ENCODE peak calls at places on chromosome 5, in four cellular contexts. U is ascending aorta, V is MCF 10A, J is GM06990. S is an unnamed sample.

GRCh38 chr5:115366223-115366622 is 69.8 kb upstream of the CCDC112 start:
- DNase-seq in V (peak; percentile 38), U (no peak), J (no peak), S (no peak)

GRCh38 chr5:79285833-79286232 is 49.9 kb downstream of the JMY start:
- DNase-seq in V (no peak), J (no peak), U (no peak), S (no peak)

GRCh38 chr5:28580616-28581015 is 1542.2 kb upstream of the CDH9 start:
- DNase-seq in U (no peak), J (no peak), V (peak; percentile 47), S (no peak)

GRCh38 chr5:102830241-102830640 is 75.1 kb downstream of the PAM start:
- DNase-seq in J (no peak), U (no peak), V (no peak), S (no peak)

GRCh38 chr5:157390179-157390923 is 69.7 kb upstream of the NIPAL4 start:
- DNase-seq in V (peak; percentile 98), U (no peak), J (no peak), S (no peak)

GRCh38 chr5:180628827-180629702 is 20.3 kb downstream of the FLT4 start:
- DNase-seq in V (no peak), U (no peak), J (no peak), S (no peak)

GRCh38 chr5:102778478-102778877 is 23.4 kb downstream of the PAM start:
- DNase-seq in J (peak; percentile 19), U (no peak), V (peak; percentile 58), S (no peak)

GRCh38 chr5:98460536-98460935 is 312.9 kb upstream of the RGMB start:
- DNase-seq in V (no peak), J (no peak), U (no peak), S (no peak)

GRCh38 chr5:173963867-173964429 is 25.0 kb upstream of the C5orf47 start:
- DNase-seq in V (no peak), J (no peak), U (no peak), S (peak; percentile 34)

GRCh38 chr5:17381926-17382325 is 116.1 kb upstream of the TAF11L2 start:
- DNase-seq in J (no peak), U (no peak), V (no peak), S (no peak)

GRCh38 chr5:144028058-144028457 is 142.4 kb downstream of the YIPF5 start:
- DNase-seq in U (no peak), J (no peak), V (peak; percentile 45), S (no peak)

GRCh38 chr5:107285772-107286171 is 385.0 kb downstream of the EFNA5 start:
- DNase-seq in U (no peak), J (peak; percentile 23), V (no peak), S (no peak)

GRCh38 chr5:81679885-81680284 is 71.0 kb downstream of the SSBP2 start:
- DNase-seq in U (no peak), J (no peak), V (no peak), S (no peak)

GRCh38 chr5:67209141-67209771 is 12.7 kb upstream of the CD180 start:
- DNase-seq in J (no peak), V (peak; percentile 88), U (peak; percentile 81), S (peak; percentile 31)

GRCh38 chr5:34026089-34026761 is 16.8 kb downstream of the C1QTNF3 start:
- DNase-seq in J (no peak), V (no peak), U (no peak), S (no peak)

GRCh38 chr5:45578270-45578669 is 117.9 kb downstream of the HCN1 start:
- DNase-seq in J (no peak), V (peak; percentile 84), U (no peak), S (no peak)

GRCh38 chr5:16930487-16930886 is 5.6 kb downstream of the MYO10 start:
- DNase-seq in V (no peak), J (no peak), U (no peak), S (no peak)

GRCh38 chr5:116939641-116940040 is 365.0 kb upstream of the SEMA6A start:
- DNase-seq in V (no peak), J (no peak), U (no peak), S (peak; percentile 57)

GRCh38 chr5:38208782-38209378 is 49.5 kb upstream of the EGFLAM start:
- DNase-seq in U (no peak), V (peak; percentile 66), J (no peak), S (peak; percentile 22)

GRCh38 chr5:855771-856530 is 5.2 kb upstream of the ZDHHC11 start:
- DNase-seq in V (no peak), J (no peak), U (no peak), S (peak; percentile 33)

GRCh38 chr5:124519396-124519795 is 227.0 kb downstream of the ZNF608 start:
- DNase-seq in J (peak; percentile 29), V (peak; percentile 70), U (peak; percentile 81), S (no peak)

GRCh38 chr5:133372306-133373008 is 239.9 kb downstream of the FSTL4 start:
- DNase-seq in V (no peak), J (no peak), U (peak; percentile 11), S (no peak)

GRCh38 chr5:13249854-13250253 is 694.6 kb downstream of the DNAH5 start:
- DNase-seq in V (no peak), J (no peak), U (no peak), S (no peak)

GRCh38 chr5:102583663-102584062 is 84.9 kb upstream of the SLCO6A1 start:
- DNase-seq in U (no peak), J (no peak), V (peak; percentile 35), S (no peak)

GRCh38 chr5:69048233-69048632 is 45.6 kb upstream of the SLC30A5 start:
- DNase-seq in U (no peak), V (peak; percentile 16), J (no peak), S (no peak)
- TF ChIP-seq CTCF in U (peak; percentile 19), V (peak; percentile 24), J (peak; percentile 68), S (no peak)

DNA sequence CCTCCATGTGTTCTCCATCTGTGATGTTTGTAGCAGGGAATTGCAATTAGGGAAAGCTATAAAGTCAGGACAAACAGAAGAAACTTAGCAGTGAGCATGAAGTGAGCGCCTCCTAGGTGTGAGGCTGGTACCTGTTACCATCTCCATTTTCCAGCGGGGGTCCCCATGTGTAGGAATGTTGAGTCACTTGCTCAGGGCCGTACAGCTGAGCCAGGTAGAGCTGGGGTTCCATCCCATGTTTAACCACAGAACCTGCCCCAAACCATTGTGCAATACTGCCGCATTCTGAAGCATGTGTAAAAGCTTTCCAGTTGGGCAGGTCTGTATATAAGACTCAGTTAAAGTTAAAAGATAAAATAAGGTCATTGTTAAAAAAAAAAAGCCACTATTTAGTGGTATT is 62.7 kb downstream of the NDFIP1 start:
- DNase-seq in J (no peak), U (peak; percentile 41), V (peak; percentile 19), S (no peak)
- TF ChIP-seq CTCF in J (no peak), U (no peak), V (peak; percentile 20), S (no peak)

DNA sequence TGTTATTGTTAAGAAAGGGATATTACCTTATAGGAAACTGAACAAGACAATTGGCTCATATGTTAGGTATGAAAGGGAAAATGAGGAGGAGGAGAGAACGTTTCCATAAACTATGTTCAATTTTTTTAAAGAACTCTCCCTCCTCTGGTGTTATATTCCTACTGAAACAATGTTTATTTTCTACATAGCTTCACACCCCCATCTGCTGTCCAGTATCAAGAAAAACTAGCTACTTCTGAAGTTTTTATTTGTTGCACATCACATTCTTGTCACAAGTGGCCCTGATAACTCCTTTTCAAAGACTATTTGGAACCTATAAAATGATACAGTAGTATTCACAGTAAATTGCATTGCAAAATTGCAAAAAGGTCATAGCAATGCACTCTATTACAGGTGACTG is 223.4 kb upstream of the FAM174A start:
- DNase-seq in V (no peak), J (no peak), U (no peak), S (no peak)
- TF ChIP-seq CTCF in V (peak; percentile 18), J (no peak), U (no peak), S (no peak)

GRCh38 chr5:159518361-159518760 is 188.1 kb upstream of the IL12B start:
- DNase-seq in J (no peak), V (peak; percentile 86), U (peak; percentile 88), S (no peak)

GRCh38 chr5:159515197-159515596 is 184.9 kb upstream of the IL12B start:
- DNase-seq in V (no peak), U (no peak), J (no peak), S (no peak)

GRCh38 chr5:159519365-159519764 is 189.1 kb upstream of the IL12B start:
- DNase-seq in U (peak; percentile 77), V (no peak), J (no peak), S (no peak)

GRCh38 chr5:159514229-159514822 is 184.0 kb upstream of the IL12B start:
- DNase-seq in J (no peak), V (no peak), U (no peak), S (no peak)

DNA sequence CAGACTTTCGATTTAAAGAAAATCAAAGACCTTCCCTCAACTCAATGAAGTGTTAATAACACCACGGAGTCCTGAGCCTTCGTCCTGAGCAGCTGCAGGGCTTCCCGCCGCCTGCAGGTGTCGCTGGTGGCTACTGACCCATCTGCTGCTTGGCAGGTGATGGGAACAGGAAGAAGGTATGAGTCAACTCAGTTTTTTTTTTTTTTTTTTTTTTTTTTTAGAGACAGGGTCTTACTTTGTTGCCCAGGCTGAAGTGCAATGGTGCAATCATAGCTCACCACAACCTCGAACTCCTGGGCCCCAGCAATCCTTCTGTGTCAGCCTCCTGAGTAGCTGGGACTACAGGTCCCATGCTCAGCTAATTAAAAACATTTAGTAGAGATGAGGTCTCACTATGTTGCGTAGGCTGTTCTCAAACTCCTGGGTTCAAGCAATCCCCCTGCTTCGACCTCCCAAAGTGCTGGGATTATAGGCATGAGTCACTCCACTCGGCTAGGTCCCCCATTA is 185.7 kb upstream of the IL12B start:
- DNase-seq in U (peak; percentile 80), V (peak; percentile 88), J (peak; percentile 81), S (peak; percentile 72)
- TF ChIP-seq CTCF in U (peak; percentile 73), V (peak; percentile 97), J (peak; percentile 97), S (peak; percentile 76)

GRCh38 chr5:75200776-75201175 is 35.9 kb downstream of the ANKRD31 start:
- DNase-seq in J (no peak), U (no peak), V (peak; percentile 11), S (no peak)

GRCh38 chr5:75197746-75198145 is 38.9 kb downstream of the ANKRD31 start:
- DNase-seq in U (no peak), V (no peak), J (no peak), S (no peak)

GRCh38 chr5:75199946-75200345 is 36.7 kb downstream of the ANKRD31 start:
- DNase-seq in J (no peak), V (no peak), U (no peak), S (no peak)

GRCh38 chr5:75203604-75204003 is 33.1 kb downstream of the ANKRD31 start:
- DNase-seq in U (no peak), J (no peak), V (no peak), S (no peak)

GRCh38 chr5:75202935-75203334 is 33.7 kb downstream of the ANKRD31 start:
- DNase-seq in V (no peak), U (no peak), J (no peak), S (no peak)
- TF ChIP-seq CTCF in V (no peak), U (no peak), J (no peak), S (no peak)

S was measured in glutamatergic neuron.